ENCODE peak calls at places on chromosome 22, in seven cellular contexts. H, N, A, Y, I, W and J are unnamed samples.

GRCh38 chr22:37215890-37216289 is 3.6 kb upstream of the SSTR3 start:
- DNase-seq in A (no peak), Y (no peak), W (no peak), N (no peak), I (no peak), H (no peak), J (no peak)

GRCh38 chr22:42010778-42011177 is 12.2 kb downstream of the WBP2NL start:
- DNase-seq in Y (no peak), A (no peak), W (no peak), N (no peak), I (no peak), H (no peak), J (no peak)

GRCh38 chr22:24402460-24403192 is 24.8 kb upstream of the ADORA2A start:
- DNase-seq in A (peak; percentile 87), H (peak; percentile 57), I (no peak), N (no peak), W (no peak), Y (peak; percentile 60), J (peak; percentile 79)

GRCh38 chr22:43152355-43153071 is 1.2 kb downstream of the TSPO start:
- DNase-seq in N (peak; percentile 96), H (peak; percentile 79), A (peak; percentile 61), I (peak; percentile 69), Y (no peak), W (peak; percentile 53), J (peak; percentile 49)

GRCh38 chr22:44063462-44064371 is 39.6 kb downstream of the PARVB start:
- DNase-seq in W (no peak), H (no peak), A (no peak), N (no peak), I (no peak), Y (no peak), J (no peak)

GRCh38 chr22:38802671-38803121 is 8.8 kb upstream of the DNAL4 start:
- DNase-seq in W (peak; percentile 28), I (no peak), H (no peak), A (no peak), N (no peak), Y (peak; percentile 79), J (peak; percentile 96)

GRCh38 chr22:43446881-43447280 is 35.1 kb downstream of the MPPED1 start:
- DNase-seq in N (peak; percentile 36), H (no peak), I (no peak), Y (peak; percentile 38), A (no peak), W (no peak), J (no peak)

GRCh38 chr22:48860557-48860956 is 967.1 kb downstream of the BRD1 start:
- DNase-seq in Y (no peak), W (no peak), H (no peak), N (no peak), A (no peak), I (no peak), J (no peak)

GRCh38 chr22:37100589-37101127 is 8.9 kb downstream of the TMPRSS6 start:
- DNase-seq in W (no peak), H (no peak), I (no peak), Y (no peak), N (no peak), A (no peak), J (no peak)

GRCh38 chr22:24068377-24068680 is 57.2 kb downstream of the CABIN1 start:
- DNase-seq in N (no peak), A (no peak), Y (no peak), W (no peak), H (no peak), I (no peak), J (no peak)

GRCh38 chr22:37311761-37312312 is 29.5 kb downstream of the CYTH4 start:
- DNase-seq in H (no peak), A (no peak), W (no peak), N (no peak), I (no peak), Y (no peak), J (no peak)

GRCh38 chr22:38246692-38247091 is 26.1 kb downstream of the TMEM184B start:
- DNase-seq in A (no peak), W (peak; percentile 45), H (peak; percentile 66), I (no peak), N (no peak), Y (no peak), J (no peak)

GRCh38 chr22:19868773-19869471 is 14.2 kb upstream of the GNB1L start:
- DNase-seq in Y (no peak), N (peak; percentile 62), W (peak; percentile 47), A (peak; percentile 6), I (no peak), H (peak; percentile 6), J (peak; percentile 72)

GRCh38 chr22:35910013-35910860 is 118.4 kb downstream of the RBFOX2 start:
- DNase-seq in A (no peak), I (no peak), N (no peak), W (no peak), H (no peak), Y (no peak), J (no peak)

GRCh38 chr22:38862375-38863329 is 9.4 kb downstream of the CBX6 start:
- DNase-seq in Y (no peak), N (no peak), A (peak; percentile 77), I (no peak), H (no peak), W (no peak), J (no peak)

GRCh38 chr22:39472570-39473556 is 16.1 kb downstream of the MGAT3 start:
- DNase-seq in A (no peak), I (no peak), W (no peak), H (no peak), Y (no peak), N (no peak), J (no peak)

GRCh38 chr22:42702675-42703074 is 18.0 kb downstream of the A4GALT start:
- DNase-seq in A (no peak), I (no peak), N (no peak), H (no peak), W (no peak), Y (no peak), J (no peak)

GRCh38 chr22:49576241-49577141 is 251.2 kb downstream of the BRD1 start:
- DNase-seq in H (no peak), W (no peak), I (no peak), Y (no peak), N (peak; percentile 62), A (no peak), J (no peak)

GRCh38 chr22:39818050-39818449 is 75.5 kb downstream of the ENTHD1 start:
- DNase-seq in W (no peak), A (no peak), N (no peak), H (no peak), Y (no peak), I (no peak), J (no peak)

GRCh38 chr22:37420656-37421467 is 6.4 kb downstream of the ELFN2 start:
- DNase-seq in I (no peak), H (no peak), Y (no peak), A (no peak), W (no peak), N (no peak), J (no peak)

GRCh38 chr22:29307658-29308147 is 1.3 kb downstream of the GAS2L1 start:
- DNase-seq in W (no peak), A (no peak), Y (no peak), I (no peak), N (no peak), H (no peak), J (peak; percentile 30)

GRCh38 chr22:26325641-26326040 is 103.4 kb upstream of the ASPHD2 start:
- DNase-seq in N (no peak), A (no peak), W (no peak), H (no peak), I (no peak), Y (no peak), J (no peak)

GRCh38 chr22:26461188-26461810 is 22.3 kb downstream of the HPS4 start:
- DNase-seq in I (peak; percentile 52), H (peak; percentile 42), Y (peak; percentile 46), A (peak; percentile 87), W (peak; percentile 32), N (no peak), J (no peak)

GRCh38 chr22:20567371-20567847 is 60.0 kb downstream of the MED15 start:
- DNase-seq in I (no peak), N (peak; percentile 32), A (no peak), W (no peak), H (peak; percentile 6), Y (no peak), J (peak; percentile 74)

GRCh38 chr22:28601915-28602314 is 77.7 kb downstream of the TTC28 start:
- DNase-seq in I (no peak), Y (no peak), N (no peak), H (no peak), W (no peak), A (no peak), J (no peak)

GRCh38 chr22:20395897-20396287 is 1.9 kb downstream of the ZNF74 start:
- DNase-seq in H (no peak), Y (no peak), A (no peak), N (no peak), I (no peak), W (no peak), J (no peak)

GRCh38 chr22:27850000-27850465 is 48.5 kb upstream of the MN1 start:
- DNase-seq in A (no peak), N (no peak), Y (no peak), W (peak; percentile 18), H (peak; percentile 41), I (no peak), J (no peak)

GRCh38 chr22:21641795-21642583 is at the start of gene SDF2L1:
- DNase-seq in W (peak; percentile 98), A (peak; percentile 99), N (peak; percentile 99), I (peak; percentile 98), Y (peak; percentile 94), H (peak; percentile 98), J (peak; percentile 98)
- TF ChIP-seq CTCF in W (peak; percentile 31), A (no peak), N (peak; percentile 62), I (no peak), Y (no peak), H (peak; percentile 41), J (no peak)

GRCh38 chr22:21945453-21946261 is 7.0 kb downstream of the PPM1F start:
- DNase-seq in H (no peak), Y (no peak), A (no peak), N (peak; percentile 66), I (no peak), W (no peak), J (no peak)
- H3K4me1 ChIP-seq in H (peaks cover 98% of the 10 kb centered on the region), Y (peaks cover 12% of the 10 kb centered on the region), A (peaks cover 2% of the 10 kb centered on the region), N (peaks cover 85% of the 10 kb centered on the region), I (peaks cover 10% of the 10 kb centered on the region), W (no peaks in the 10 kb centered on the region), J (peaks cover 17% of the 10 kb centered on the region)

DNA sequence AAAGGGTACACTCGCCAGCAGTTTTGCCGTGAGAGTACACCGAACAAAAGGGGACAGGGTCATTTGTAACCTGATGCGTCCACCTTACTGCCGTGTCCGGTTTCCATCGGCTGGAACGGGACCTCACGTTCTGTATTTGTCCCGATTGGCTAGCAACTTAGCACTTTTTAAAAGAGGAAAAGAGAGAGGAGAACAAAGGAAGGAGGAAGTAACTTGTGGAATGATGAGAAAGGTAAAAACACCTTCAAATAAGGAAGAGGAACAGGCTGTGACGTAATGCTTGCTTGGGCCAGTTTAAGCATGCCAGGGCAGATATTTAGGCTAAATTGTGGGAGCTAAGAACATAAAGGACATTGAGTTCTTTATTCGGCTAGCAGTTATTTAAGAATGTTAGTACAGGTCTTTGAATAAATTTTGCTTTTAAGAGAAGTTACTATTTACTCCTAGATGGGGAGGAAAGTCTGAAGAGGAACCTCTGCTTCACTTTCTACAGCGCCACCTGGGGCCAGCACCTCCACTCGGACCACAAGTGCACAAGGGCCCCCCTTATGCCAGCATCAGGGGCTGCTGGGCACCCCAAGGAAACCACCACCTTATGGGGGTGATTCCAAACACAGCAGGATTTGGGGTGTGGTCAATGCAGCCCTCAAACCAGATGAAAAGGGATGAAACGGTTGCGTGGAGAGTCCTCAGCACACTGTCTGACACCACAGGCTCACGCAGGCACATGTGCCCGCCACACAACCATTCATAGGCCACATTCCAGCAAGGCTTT is 5.8 kb downstream of the ARSA start:
- DNase-seq in N (peak; percentile 86), W (no peak), I (peak; percentile 36), Y (no peak), A (no peak), H (no peak), J (no peak)
- TF ChIP-seq CTCF in N (peak; percentile 39), W (peak; percentile 6), I (peak; percentile 40), Y (peak; percentile 34), A (peak; percentile 27), H (no peak), J (peak; percentile 53)

GRCh38 chr22:34841321-34841901 is 224.5 kb upstream of the ISX start:
- DNase-seq in A (no peak), H (no peak), Y (no peak), N (no peak), W (no peak), I (no peak), J (peak; percentile 37)
- H3K4me1 ChIP-seq in A (no peaks in the 10 kb centered on the region), H (no peaks in the 10 kb centered on the region), Y (no peaks in the 10 kb centered on the region), N (no peaks in the 10 kb centered on the region), W (no peaks in the 10 kb centered on the region), I (no peaks in the 10 kb centered on the region), J (no peaks in the 10 kb centered on the region)